ENCODE peak calls at places on chromosomes 16 and 17, in five cellular contexts. One of them, this sample, is unnamed.

GRCh38 chr16:8120001-8120400 is 470.3 kb downstream of the TMEM114 start:
- DNase-seq in Right ventricle myocardium superior: no peak
- DNase-seq in left ventricle myocardium inferior: no peak
- DNase-seq in astrocyte of the spinal cord: no peak
- DNase-seq in ovary: no peak
- DNase-seq in this sample: no peak

GRCh38 chr17:45034599-45034998 is 16.8 kb downstream of the DCAKD start:
- DNase-seq in Right ventricle myocardium superior: no peak
- DNase-seq in left ventricle myocardium inferior: no peak
- DNase-seq in ovary: no peak
- DNase-seq in astrocyte of the spinal cord: no peak
- DNase-seq in this sample: no peak

GRCh38 chr17:19344311-19345066 is 18.0 kb downstream of the B9D1 start:
- DNase-seq in Right ventricle myocardium superior: no peak
- DNase-seq in left ventricle myocardium inferior: no peak
- DNase-seq in astrocyte of the spinal cord: no peak
- DNase-seq in ovary: no peak
- DNase-seq in this sample: no peak

GRCh38 chr16:11389631-11390565 is 44.6 kb downstream of the RMI2 start:
- DNase-seq in left ventricle myocardium inferior: no peak
- DNase-seq in Right ventricle myocardium superior: no peak
- DNase-seq in ovary: no peak
- DNase-seq in astrocyte of the spinal cord: no peak
- DNase-seq in this sample: no peak

GRCh38 chr17:59830007-59830630 is 62.6 kb downstream of the TUBD1 start:
- DNase-seq in Right ventricle myocardium superior: no peak
- DNase-seq in astrocyte of the spinal cord: peak
- DNase-seq in ovary: no peak
- DNase-seq in left ventricle myocardium inferior: no peak
- DNase-seq in this sample: no peak

GRCh38 chr17:78573955-78574354 is 3.2 kb downstream of the DNAH17 start:
- DNase-seq in astrocyte of the spinal cord: no peak
- DNase-seq in left ventricle myocardium inferior: no peak
- DNase-seq in Right ventricle myocardium superior: no peak
- DNase-seq in ovary: no peak
- DNase-seq in this sample: no peak

GRCh38 chr16:57986196-57986595 is 14.3 kb downstream of the ZNF319 start:
- DNase-seq in ovary: no peak
- DNase-seq in astrocyte of the spinal cord: no peak
- DNase-seq in left ventricle myocardium inferior: no peak
- DNase-seq in Right ventricle myocardium superior: no peak
- DNase-seq in this sample: no peak

GRCh38 chr16:46882940-46883307 is 1.2 kb upstream of the GPT2 start:
- DNase-seq in Right ventricle myocardium superior: no peak
- DNase-seq in astrocyte of the spinal cord: no peak
- DNase-seq in left ventricle myocardium inferior: no peak
- DNase-seq in ovary: no peak
- DNase-seq in this sample: no peak

GRCh38 chr16:79747688-79748087 is 147.2 kb upstream of the MAF start:
- DNase-seq in Right ventricle myocardium superior: no peak
- DNase-seq in ovary: no peak
- DNase-seq in astrocyte of the spinal cord: no peak
- DNase-seq in left ventricle myocardium inferior: no peak
- DNase-seq in this sample: no peak

GRCh38 chr17:80872999-80873951 is 118.4 kb upstream of the CHMP6 start:
- DNase-seq in left ventricle myocardium inferior: peak
- DNase-seq in astrocyte of the spinal cord: no peak
- DNase-seq in Right ventricle myocardium superior: peak
- DNase-seq in ovary: no peak
- DNase-seq in this sample: no peak

GRCh38 chr16:56982695-56983094 is 6.7 kb upstream of the NLRC5 start:
- DNase-seq in ovary: no peak
- DNase-seq in astrocyte of the spinal cord: no peak
- DNase-seq in left ventricle myocardium inferior: no peak
- DNase-seq in Right ventricle myocardium superior: no peak
- DNase-seq in this sample: no peak

GRCh38 chr17:81813861-81814683 is 10.1 kb downstream of the GCGR start:
- DNase-seq in Right ventricle myocardium superior: no peak
- DNase-seq in astrocyte of the spinal cord: no peak
- DNase-seq in ovary: no peak
- DNase-seq in left ventricle myocardium inferior: no peak
- DNase-seq in this sample: no peak

GRCh38 chr17:20066253-20066652 is 57.1 kb downstream of the SPECC1 start:
- DNase-seq in ovary: peak
- DNase-seq in Right ventricle myocardium superior: no peak
- DNase-seq in astrocyte of the spinal cord: peak
- DNase-seq in left ventricle myocardium inferior: peak
- DNase-seq in this sample: no peak

GRCh38 chr17:77127735-77128361 is 12.9 kb upstream of the SEC14L1 start:
- DNase-seq in ovary: no peak
- DNase-seq in Right ventricle myocardium superior: peak
- DNase-seq in left ventricle myocardium inferior: peak
- DNase-seq in astrocyte of the spinal cord: peak
- DNase-seq in this sample: peak

GRCh38 chr16:4049031-4049430 is 67.2 kb downstream of the ADCY9 start:
- DNase-seq in Right ventricle myocardium superior: no peak
- DNase-seq in left ventricle myocardium inferior: no peak
- DNase-seq in astrocyte of the spinal cord: no peak
- DNase-seq in ovary: no peak
- DNase-seq in this sample: no peak

GRCh38 chr17:37516131-37516561 is 26.5 kb downstream of the DUSP14 start:
- DNase-seq in Right ventricle myocardium superior: no peak
- DNase-seq in ovary: no peak
- DNase-seq in astrocyte of the spinal cord: peak
- DNase-seq in left ventricle myocardium inferior: no peak
- DNase-seq in this sample: no peak

GRCh38 chr17:27808629-27809028 is 8.3 kb upstream of the NOS2 start:
- DNase-seq in ovary: no peak
- DNase-seq in left ventricle myocardium inferior: no peak
- DNase-seq in Right ventricle myocardium superior: no peak
- DNase-seq in astrocyte of the spinal cord: no peak
- DNase-seq in this sample: no peak

GRCh38 chr16:17346774-17347569 is 123.8 kb downstream of the XYLT1 start:
- DNase-seq in left ventricle myocardium inferior: no peak
- DNase-seq in ovary: no peak
- DNase-seq in astrocyte of the spinal cord: no peak
- DNase-seq in Right ventricle myocardium superior: no peak
- DNase-seq in this sample: no peak

GRCh38 chr16:6375471-6376075 is 957.1 kb upstream of the RBFOX1 start:
- DNase-seq in ovary: no peak
- DNase-seq in astrocyte of the spinal cord: peak
- DNase-seq in left ventricle myocardium inferior: no peak
- DNase-seq in Right ventricle myocardium superior: no peak
- DNase-seq in this sample: no peak

GRCh38 chr16:85279874-85280545 is 167.7 kb upstream of the CIBAR2 start:
- DNase-seq in Right ventricle myocardium superior: peak
- DNase-seq in left ventricle myocardium inferior: peak
- DNase-seq in astrocyte of the spinal cord: no peak
- DNase-seq in ovary: no peak
- DNase-seq in this sample: no peak

GRCh38 chr17:40956401-40957254 is 10.1 kb downstream of the KRT39 start:
- DNase-seq in astrocyte of the spinal cord: peak
- DNase-seq in ovary: no peak
- DNase-seq in left ventricle myocardium inferior: no peak
- DNase-seq in Right ventricle myocardium superior: no peak
- DNase-seq in this sample: no peak

GRCh38 chr16:83619381-83620150 is 188.2 kb upstream of the HSBP1 start:
- DNase-seq in Right ventricle myocardium superior: no peak
- DNase-seq in ovary: no peak
- DNase-seq in astrocyte of the spinal cord: no peak
- DNase-seq in left ventricle myocardium inferior: no peak
- DNase-seq in this sample: peak

GRCh38 chr16:85649978-85650863 is 37.1 kb downstream of the GSE1 start:
- DNase-seq in left ventricle myocardium inferior: no peak
- DNase-seq in Right ventricle myocardium superior: no peak
- DNase-seq in astrocyte of the spinal cord: no peak
- DNase-seq in ovary: peak
- DNase-seq in this sample: no peak

GRCh38 chr16:47644166-47644565 is 183.0 kb downstream of the PHKB start:
- DNase-seq in ovary: no peak
- DNase-seq in astrocyte of the spinal cord: peak
- DNase-seq in left ventricle myocardium inferior: no peak
- DNase-seq in Right ventricle myocardium superior: peak
- DNase-seq in this sample: no peak

GRCh38 chr16:85554791-85555548 is 58.2 kb upstream of the GSE1 start:
- DNase-seq in left ventricle myocardium inferior: peak
- DNase-seq in Right ventricle myocardium superior: peak
- DNase-seq in ovary: peak
- DNase-seq in astrocyte of the spinal cord: peak
- DNase-seq in this sample: peak

GRCh38 chr16:8733849-8734540 is 59.6 kb downstream of the ABAT start:
- DNase-seq in ovary: no peak
- DNase-seq in left ventricle myocardium inferior: no peak
- DNase-seq in astrocyte of the spinal cord: no peak
- DNase-seq in Right ventricle myocardium superior: no peak
- DNase-seq in this sample: no peak

GRCh38 chr17:53655591-53655990 is 167.1 kb upstream of the KIF2B start:
- DNase-seq in left ventricle myocardium inferior: no peak
- DNase-seq in Right ventricle myocardium superior: no peak
- DNase-seq in ovary: no peak
- DNase-seq in astrocyte of the spinal cord: peak
- DNase-seq in this sample: no peak

GRCh38 chr17:55177159-55177913 is 87.4 kb upstream of the HLF start:
- DNase-seq in Right ventricle myocardium superior: no peak
- DNase-seq in astrocyte of the spinal cord: no peak
- DNase-seq in ovary: no peak
- DNase-seq in left ventricle myocardium inferior: no peak
- DNase-seq in this sample: no peak

GRCh38 chr17:2906907-2907306 is 110.7 kb downstream of the RAP1GAP2 start:
- DNase-seq in Right ventricle myocardium superior: no peak
- DNase-seq in left ventricle myocardium inferior: no peak
- DNase-seq in astrocyte of the spinal cord: no peak
- DNase-seq in ovary: no peak
- DNase-seq in this sample: peak

GRCh38 chr16:84552135-84552534 is 47.7 kb upstream of the MEAK7 start:
- DNase-seq in astrocyte of the spinal cord: no peak
- DNase-seq in left ventricle myocardium inferior: no peak
- DNase-seq in Right ventricle myocardium superior: no peak
- DNase-seq in ovary: no peak
- DNase-seq in this sample: no peak

GRCh38 chr17:31825961-31826691 is 32.9 kb downstream of the COPRS start:
- DNase-seq in astrocyte of the spinal cord: no peak
- DNase-seq in ovary: no peak
- DNase-seq in Right ventricle myocardium superior: no peak
- DNase-seq in left ventricle myocardium inferior: no peak
- DNase-seq in this sample: no peak

GRCh38 chr17:64028874-64029464 is 8.5 kb upstream of the ICAM2 start:
- DNase-seq in ovary: no peak
- DNase-seq in astrocyte of the spinal cord: peak
- DNase-seq in Right ventricle myocardium superior: peak
- DNase-seq in left ventricle myocardium inferior: peak
- DNase-seq in this sample: peak

GRCh38 chr16:47713225-47713595 is 252.1 kb downstream of the PHKB start:
- DNase-seq in Right ventricle myocardium superior: no peak
- DNase-seq in left ventricle myocardium inferior: no peak
- DNase-seq in astrocyte of the spinal cord: peak
- DNase-seq in ovary: no peak
- DNase-seq in this sample: no peak

GRCh38 chr17:50345443-50346312 is at the start of gene XYLT2:
- DNase-seq in astrocyte of the spinal cord: peak
- DNase-seq in left ventricle myocardium inferior: peak
- DNase-seq in Right ventricle myocardium superior: peak
- DNase-seq in ovary: peak
- DNase-seq in this sample: peak

GRCh38 chr16:2468725-2469398 is 2.2 kb upstream of the NTN3 start:
- DNase-seq in Right ventricle myocardium superior: no peak
- DNase-seq in left ventricle myocardium inferior: no peak
- DNase-seq in ovary: no peak
- DNase-seq in astrocyte of the spinal cord: no peak
- DNase-seq in this sample: no peak

GRCh38 chr16:84689126-84689525 is 10.7 kb upstream of the USP10 start:
- DNase-seq in left ventricle myocardium inferior: no peak
- DNase-seq in astrocyte of the spinal cord: peak
- DNase-seq in Right ventricle myocardium superior: no peak
- DNase-seq in ovary: no peak
- DNase-seq in this sample: no peak

GRCh38 chr16:73066927-73067670 is 19.2 kb upstream of the ZFHX3 start:
- DNase-seq in ovary: no peak
- DNase-seq in Right ventricle myocardium superior: no peak
- DNase-seq in astrocyte of the spinal cord: peak
- DNase-seq in left ventricle myocardium inferior: no peak
- DNase-seq in this sample: no peak

GRCh38 chr17:40963838-40964237 is 2.9 kb downstream of the KRT39 start:
- DNase-seq in Right ventricle myocardium superior: no peak
- DNase-seq in left ventricle myocardium inferior: no peak
- DNase-seq in astrocyte of the spinal cord: no peak
- DNase-seq in ovary: no peak
- DNase-seq in this sample: no peak